ENCODE peak calls at places on chromosomes 5 and 9, in five cellular contexts. F is tibial nerve, K is K562, N is transverse colon, O is sigmoid colon. R is an unnamed sample.

GRCh38 chr9:72980600-72981265 is 27.9 kb upstream of the ALDH1A1 start:
- DNase-seq in N (no peak), K (no peak), O (no peak), F (no peak), R (no peak)

GRCh38 chr9:94719878-94720277 is 6.6 kb upstream of the AOPEP start:
- DNase-seq in K (no peak), N (no peak), O (no peak), F (no peak), R (no peak)

GRCh38 chr5:78747703-78748359 is 99.3 kb upstream of the LHFPL2 start:
- DNase-seq in K (no peak), N (no peak), O (no peak), F (no peak), R (no peak)

GRCh38 chr5:168468836-168469235 is 17.4 kb upstream of the RARS1 start:
- DNase-seq in K (no peak), N (no peak), F (no peak), O (no peak), R (no peak)

GRCh38 chr5:66840527-66841013 is 244.4 kb downstream of the MAST4 start:
- DNase-seq in N (no peak), K (no peak), F (no peak), O (no peak), R (no peak)

GRCh38 chr9:75918154-75918553 is 27.7 kb downstream of the PCSK5 start:
- DNase-seq in F (no peak), N (no peak), O (no peak), K (no peak), R (no peak)

GRCh38 chr9:124412228-124412575 is 3.0 kb downstream of the PSMB7 start:
- DNase-seq in N (no peak), K (no peak), O (no peak), F (no peak), R (no peak)

GRCh38 chr5:32190094-32190493 is 16.0 kb upstream of the GOLPH3 start:
- DNase-seq in O (peak), F (peak), N (no peak), K (no peak), R (no peak)

GRCh38 chr5:157049605-157050004 is 9.3 kb downstream of the HAVCR1 start:
- DNase-seq in K (no peak), F (no peak), O (no peak), N (no peak), R (no peak)

GRCh38 chr9:134171316-134172197 is 7.2 kb upstream of the RNU6ATAC start:
- DNase-seq in N (no peak), K (no peak), O (peak), F (peak), R (peak)

GRCh38 chr9:34669809-34670562 is 7.5 kb upstream of the CCL27 start:
- DNase-seq in O (no peak), N (no peak), F (no peak), K (no peak), R (no peak)

GRCh38 chr5:132771559-132771998 is 5.5 kb downstream of the SEPTIN8 start:
- DNase-seq in F (no peak), K (no peak), O (peak), N (no peak), R (no peak)

GRCh38 chr9:343773-344172 is 129.1 kb downstream of the DOCK8 start:
- DNase-seq in O (no peak), F (no peak), N (no peak), K (no peak), R (no peak)

GRCh38 chr5:119343766-119344165 is 12.1 kb upstream of the TNFAIP8 start:
- DNase-seq in N (no peak), F (no peak), K (no peak), O (no peak), R (no peak)

GRCh38 chr5:65986050-65986451 is 59.7 kb downstream of the ERBIN start:
- DNase-seq in O (no peak), F (no peak), N (no peak), K (no peak), R (no peak)

GRCh38 chr5:133827001-133827400 is 141.4 kb downstream of the C5orf15 start:
- DNase-seq in F (no peak), O (no peak), K (no peak), N (no peak), R (peak)

GRCh38 chr5:171427318-171428167 is 8.1 kb downstream of the FGF18 start:
- DNase-seq in N (no peak), K (no peak), O (peak), F (no peak), R (peak)

GRCh38 chr9:131469369-131469768 is 33.3 kb upstream of the POMT1 start:
- DNase-seq in O (no peak), F (no peak), N (no peak), K (no peak), R (peak)

GRCh38 chr9:132369421-132369820 is 14.6 kb upstream of the SETX start:
- DNase-seq in O (no peak), N (no peak), F (no peak), K (no peak), R (no peak)

GRCh38 chr5:132557425-132557805 is 638 bp downstream of the RAD50 start:
- DNase-seq in K (peak), F (no peak), O (peak), N (peak), R (peak)

GRCh38 chr9:3181049-3181953 is 337.4 kb upstream of the PUM3 start:
- DNase-seq in K (peak), O (no peak), F (no peak), N (peak), R (no peak)

GRCh38 chr9:133131506-133131905 is 10.5 kb upstream of the RALGDS start:
- DNase-seq in K (no peak), O (no peak), N (no peak), F (no peak), R (no peak)

GRCh38 chr9:6029581-6029980 is 14.2 kb upstream of the RANBP6 start:
- DNase-seq in K (no peak), N (no peak), O (no peak), F (no peak), R (no peak)

GRCh38 chr9:36876056-36876455 is 158.0 kb downstream of the PAX5 start:
- DNase-seq in F (no peak), K (no peak), O (peak), N (no peak), R (peak)

GRCh38 chr5:56861893-56862485 is 46.6 kb downstream of the MAP3K1 start:
- DNase-seq in F (no peak), K (no peak), O (no peak), N (no peak), R (no peak)

GRCh38 chr5:37834542-37835399 is 5.1 kb downstream of the GDNF start:
- DNase-seq in N (no peak), K (no peak), O (peak), F (no peak), R (no peak)

GRCh38 chr9:112780637-112781036 is 30.1 kb downstream of the SNX30 start:
- DNase-seq in N (no peak), K (no peak), O (no peak), F (no peak), R (no peak)

GRCh38 chr9:119758241-119758640 is 389.0 kb upstream of the BRINP1 start:
- DNase-seq in N (no peak), K (no peak), F (no peak), O (no peak), R (no peak)

GRCh38 chr5:148336704-148337435 is 1.5 kb downstream of the SPINK9 start:
- DNase-seq in O (no peak), F (no peak), K (no peak), N (no peak), R (no peak)

GRCh38 chr5:147939431-147940114 is 33.2 kb upstream of the C5orf46 start:
- DNase-seq in N (no peak), F (no peak), K (no peak), O (no peak), R (no peak)

GRCh38 chr9:132023409-132024180 is 56.1 kb downstream of the MED27 start:
- DNase-seq in O (no peak), K (no peak), N (no peak), F (no peak), R (no peak)

GRCh38 chr9:77015291-77016048 is 4.0 kb upstream of the FOXB2 start:
- DNase-seq in O (no peak), K (no peak), N (no peak), F (no peak), R (no peak)

GRCh38 chr5:93717162-93717561 is 24.2 kb downstream of the POU5F2 start:
- DNase-seq in K (no peak), N (no peak), F (no peak), O (no peak), R (no peak)

GRCh38 chr5:157971466-157972324 is 112.8 kb upstream of the CLINT1 start:
- DNase-seq in F (no peak), O (peak), N (no peak), K (no peak), R (no peak)

GRCh38 chr5:8879248-8879647 is 666.6 kb downstream of the SEMA5A start:
- DNase-seq in F (no peak), O (no peak), K (no peak), N (no peak), R (no peak)

GRCh38 chr5:17004441-17005086 is 68.5 kb upstream of the MYO10 start:
- DNase-seq in K (no peak), O (no peak), N (no peak), F (no peak), R (no peak)

GRCh38 chr9:138103111-138103823 is 225.7 kb downstream of the CACNA1B start:
- DNase-seq in F (no peak), O (no peak), N (no peak), K (no peak), R (peak)

GRCh38 chr9:68983797-68984419 is 30.0 kb downstream of the PRKACG start:
- DNase-seq in F (no peak), N (no peak), O (no peak), K (no peak), R (no peak)

GRCh38 chr5:157248771-157249475 is 17.0 kb upstream of the CYFIP2 start:
- DNase-seq in N (peak), F (no peak), K (no peak), O (no peak), R (no peak)

DNA sequence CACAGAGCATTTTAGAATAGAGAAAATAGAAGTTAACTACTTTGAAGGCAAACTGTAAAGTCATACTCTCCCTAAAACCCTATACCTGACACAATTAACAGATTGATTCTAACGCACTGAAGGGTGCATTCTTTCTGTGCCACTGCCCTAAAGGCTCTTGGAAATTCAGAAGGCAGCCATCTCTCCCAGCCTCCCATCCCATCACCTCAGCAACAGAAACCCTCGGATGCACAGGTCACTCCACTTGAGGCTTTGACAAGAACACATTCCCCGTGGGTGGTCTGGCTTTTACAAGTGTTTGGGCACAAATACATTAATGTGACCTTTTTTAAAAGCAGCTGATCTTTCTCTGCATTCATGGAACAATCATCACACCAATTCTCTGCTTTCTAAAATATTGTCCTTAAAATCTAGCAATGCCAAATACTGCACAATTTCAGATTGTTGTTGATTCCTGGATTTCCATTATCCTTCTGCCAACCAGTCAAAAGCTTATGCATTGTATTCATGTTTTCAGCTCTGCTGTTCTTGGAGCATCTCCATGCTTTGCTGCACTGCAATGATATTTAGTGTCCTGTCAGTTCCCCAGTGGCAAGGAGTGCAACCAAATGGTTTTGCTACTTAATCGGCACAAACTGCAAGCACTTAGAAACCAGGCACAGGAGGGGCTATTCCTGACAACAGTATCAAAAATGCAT is 175.6 kb downstream of the TMEM161B start:
- DNase-seq in O (no peak), N (no peak), K (no peak), F (no peak), R (no peak)
- H3K27ac ChIP-seq in O (no peak), N (no peak), K (no peak), F (no peak), R (no peak)

DNA sequence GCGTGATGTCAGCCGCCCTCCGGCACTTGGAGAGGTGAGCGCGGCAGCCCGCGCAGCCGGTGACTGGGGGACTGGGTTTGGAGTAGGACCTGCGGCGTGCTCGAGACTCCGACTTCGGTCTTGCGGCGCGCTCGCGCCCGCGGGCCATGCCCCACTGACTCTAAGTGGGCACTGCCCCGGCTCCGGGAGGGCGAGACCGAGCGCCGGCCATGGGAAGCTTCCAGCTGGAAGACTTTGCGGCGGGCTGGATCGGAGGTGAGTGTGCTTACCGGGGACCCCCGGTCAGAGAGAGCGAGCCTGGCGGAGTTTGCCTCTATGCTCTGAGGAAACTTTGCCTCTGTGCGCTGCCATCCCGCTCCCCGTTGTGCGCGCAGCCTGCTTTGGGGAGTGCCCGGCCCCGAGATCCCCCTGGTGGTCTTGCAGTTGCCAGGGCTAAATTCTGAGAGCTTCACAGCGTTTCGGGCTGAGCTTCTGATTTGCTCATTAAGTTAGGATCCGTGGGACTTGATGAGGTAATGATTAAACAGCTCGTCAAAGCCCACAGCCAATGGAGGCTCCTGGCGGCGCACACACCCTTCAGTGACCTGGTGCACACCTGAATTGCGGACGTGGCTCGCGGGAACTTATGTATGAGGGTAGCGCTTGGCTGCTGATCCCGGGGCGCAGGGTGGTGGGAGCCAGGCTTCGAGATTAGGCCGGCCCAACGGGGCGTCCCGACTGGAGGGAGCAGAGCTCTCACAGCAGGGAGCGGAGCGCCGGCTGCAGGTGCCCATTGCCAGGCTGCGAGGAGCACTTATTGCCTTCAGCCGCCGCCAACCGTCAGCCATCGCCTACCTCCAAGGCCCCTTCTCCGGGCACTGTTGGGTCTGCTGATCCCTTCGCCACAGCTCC is at the start of gene SLC25A48:
- DNase-seq in K (no peak), N (peak), O (no peak), F (no peak), R (peak)
- TF ChIP-seq POLR2A in K (no peak), N (peak), O (no peak), F (peak), R (no peak)

GRCh38 chr5:40478766-40479165 is 200.9 kb upstream of the PTGER4 start:
- DNase-seq in K (no peak), O (no peak), F (no peak), N (no peak), R (no peak)

GRCh38 chr5:40477856-40478546 is 201.7 kb upstream of the PTGER4 start:
- DNase-seq in O (peak), K (no peak), F (no peak), N (no peak), R (no peak)

GRCh38 chr5:40481226-40481625 is 198.5 kb upstream of the PTGER4 start:
- DNase-seq in K (no peak), O (no peak), F (no peak), N (no peak), R (no peak)

GRCh38 chr5:40480392-40480791 is 199.3 kb upstream of the PTGER4 start:
- DNase-seq in O (no peak), N (no peak), F (no peak), K (no peak), R (no peak)

GRCh38 chr5:40479939-40480338 is 199.8 kb upstream of the PTGER4 start:
- DNase-seq in N (no peak), K (no peak), O (no peak), F (no peak), R (no peak)
- TF ChIP-seq CTCF in N (no peak), K (no peak), O (no peak), F (no peak), R (no peak)

GRCh38 chr5:4229866-4230265 is 634.2 kb downstream of the IRX1 start:
- DNase-seq in K (no peak), O (no peak), N (no peak), F (no peak), R (no peak)

GRCh38 chr5:4229414-4229813 is 633.8 kb downstream of the IRX1 start:
- DNase-seq in F (no peak), N (no peak), K (no peak), O (no peak), R (no peak)

GRCh38 chr5:4232084-4232483 is 636.5 kb downstream of the IRX1 start:
- DNase-seq in N (no peak), F (no peak), K (no peak), O (no peak), R (no peak)

GRCh38 chr5:4230905-4231561 is 635.4 kb downstream of the IRX1 start:
- DNase-seq in F (no peak), O (no peak), N (no peak), K (no peak), R (no peak)

DNA sequence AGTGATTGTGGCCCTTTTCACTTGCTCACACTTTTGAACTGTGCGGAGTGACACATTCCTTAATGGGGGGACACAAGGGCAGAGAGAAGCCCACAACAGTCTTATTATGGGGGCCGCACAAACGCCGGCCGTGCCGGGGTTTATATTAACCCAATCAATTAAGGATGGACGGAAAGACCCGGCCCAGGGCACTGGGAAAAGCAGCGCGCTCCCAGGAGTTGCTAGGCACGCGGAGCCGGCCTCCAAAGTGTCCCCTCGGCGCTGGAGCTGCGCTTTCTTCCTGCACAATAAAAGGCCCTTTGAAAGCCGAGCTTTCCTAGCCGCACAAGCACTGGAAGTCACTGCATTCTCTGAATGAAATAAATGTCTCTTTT is 634.9 kb downstream of the IRX1 start:
- DNase-seq in N (no peak), K (no peak), O (no peak), F (no peak), R (no peak)
- H3K27ac ChIP-seq in N (no peak), K (no peak), O (no peak), F (no peak), R (no peak)